ENCODE peak calls at places on chromosomes 5 and 9, in eight cellular contexts. W is neural progenitor cell, M is uterus, N is NT2/D1, L is left ventricle myocardium inferior, X is dorsolateral prefrontal cortex, U is heart right ventricle, S is Peyer's patch. E is an unnamed sample. For H3K27me3, the result is how much of the 10 kb centered on the place peaks cover.

GRCh38 chr5:61732376-61732775 is 400.3 kb downstream of the ZSWIM6 start:
- DNase-seq in S (no peak), N (no peak), L (no peak), M (no peak), U (no peak), W (peak), X (peak), E (no peak)

GRCh38 chr5:133244242-133244641 is 192.4 kb downstream of the HSPA4 start:
- DNase-seq in U (no peak), S (no peak), W (no peak), N (no peak), L (no peak), M (no peak), X (no peak), E (no peak)

GRCh38 chr5:91018712-91019371 is 364.3 kb downstream of the ARRDC3 start:
- DNase-seq in L (no peak), M (no peak), W (no peak), X (no peak), N (no peak), U (no peak), S (no peak), E (no peak)

GRCh38 chr9:81073821-81074220 is 615.5 kb downstream of the TLE1 start:
- DNase-seq in L (no peak), X (no peak), S (no peak), W (no peak), M (no peak), U (no peak), N (no peak), E (no peak)

GRCh38 chr9:79976501-79977444 is 405.0 kb downstream of the TLE4 start:
- DNase-seq in X (no peak), L (no peak), M (no peak), W (peak), S (no peak), U (no peak), N (no peak), E (no peak)

GRCh38 chr5:145834917-145835838 is at the start of gene PRELID2:
- DNase-seq in S (peak), L (peak), N (peak), M (peak), X (peak), W (peak), U (peak), E (peak)

GRCh38 chr9:114834386-114834785 is 28.5 kb upstream of the TNFSF15 start:
- DNase-seq in W (no peak), M (no peak), X (no peak), N (no peak), U (no peak), L (no peak), S (no peak), E (no peak)

GRCh38 chr5:23412515-23412914 is 94.9 kb upstream of the PRDM9 start:
- DNase-seq in M (no peak), L (no peak), S (no peak), U (no peak), X (no peak), N (no peak), W (no peak), E (no peak)

GRCh38 chr5:54296386-54296785 is 14.0 kb downstream of the ARL15 start:
- DNase-seq in S (no peak), L (no peak), M (no peak), X (no peak), N (no peak), U (no peak), W (no peak), E (no peak)

GRCh38 chr5:23450187-23450586 is 57.2 kb upstream of the PRDM9 start:
- DNase-seq in X (no peak), N (no peak), M (no peak), W (no peak), U (no peak), L (no peak), S (no peak), E (no peak)

GRCh38 chr5:108315829-108316228 is 66.1 kb downstream of the FBXL17 start:
- DNase-seq in M (no peak), N (no peak), L (no peak), W (no peak), X (no peak), U (no peak), S (no peak), E (no peak)

GRCh38 chr9:130197386-130197785 is 25.2 kb downstream of the NCS1 start:
- DNase-seq in N (no peak), L (no peak), X (no peak), W (no peak), M (no peak), U (no peak), S (no peak), E (peak)

GRCh38 chr5:117135851-117136250 is 561.2 kb upstream of the SEMA6A start:
- DNase-seq in X (no peak), S (no peak), M (no peak), N (no peak), U (no peak), L (no peak), W (no peak), E (no peak)

GRCh38 chr9:6894135-6894534 is 136.4 kb downstream of the KDM4C start:
- DNase-seq in W (no peak), N (no peak), X (no peak), M (no peak), U (no peak), S (no peak), L (no peak), E (no peak)

GRCh38 chr9:87148391-87149237 is 201.3 kb upstream of the GAS1 start:
- DNase-seq in W (peak), U (peak), M (peak), S (peak), N (peak), L (peak), X (peak), E (peak)

GRCh38 chr9:77833686-77834429 is 185.7 kb upstream of the GNA14 start:
- DNase-seq in S (no peak), N (no peak), X (no peak), W (no peak), M (no peak), L (no peak), U (no peak), E (no peak)

GRCh38 chr5:148976569-148977321 is 86.1 kb downstream of the SH3TC2 start:
- DNase-seq in N (peak), X (no peak), S (no peak), U (no peak), M (no peak), L (no peak), W (peak), E (no peak)

GRCh38 chr5:176739461-176740051 is 70.8 kb upstream of the UNC5A start:
- DNase-seq in N (no peak), X (peak), U (no peak), L (no peak), S (no peak), M (no peak), W (no peak), E (no peak)

GRCh38 chr9:106755727-106756126 is 107.2 kb upstream of the ZNF462 start:
- DNase-seq in S (no peak), N (no peak), X (no peak), M (no peak), L (no peak), U (no peak), W (no peak), E (no peak)

GRCh38 chr9:113626735-113627495 is 163.4 kb downstream of the RGS3 start:
- DNase-seq in M (peak), X (no peak), N (no peak), U (peak), S (peak), L (peak), W (no peak), E (no peak)

GRCh38 chr5:168527756-168528295 is 1.3 kb upstream of the FBLL1 start:
- DNase-seq in W (no peak), X (no peak), S (peak), L (no peak), N (no peak), U (no peak), M (no peak), E (no peak)

GRCh38 chr9:30078195-30078594 is 2306.2 kb upstream of the ACO1 start:
- DNase-seq in X (no peak), L (no peak), N (no peak), S (no peak), W (no peak), U (no peak), M (no peak), E (no peak)

GRCh38 chr9:32954642-32955041 is 46.8 kb downstream of the APTX start:
- DNase-seq in U (no peak), M (no peak), X (no peak), L (no peak), W (no peak), S (no peak), N (no peak), E (peak)

GRCh38 chr9:80691229-80691628 is 998.1 kb downstream of the TLE1 start:
- DNase-seq in S (no peak), L (no peak), X (no peak), W (no peak), U (no peak), N (peak), M (no peak), E (no peak)

GRCh38 chr5:88688242-88688959 is 194.6 kb downstream of the MEF2C start:
- DNase-seq in U (no peak), X (no peak), S (no peak), L (no peak), W (no peak), M (no peak), N (no peak), E (no peak)

GRCh38 chr5:88690619-88691560 is 192.1 kb downstream of the MEF2C start:
- DNase-seq in N (no peak), M (peak), S (peak), U (peak), X (peak), W (peak), L (peak), E (peak)

GRCh38 chr5:88688981-88689661 is 193.9 kb downstream of the MEF2C start:
- DNase-seq in U (no peak), W (no peak), S (no peak), X (no peak), M (no peak), L (no peak), N (no peak), E (no peak)

GRCh38 chr5:88691945-88692868 is 190.8 kb downstream of the MEF2C start:
- DNase-seq in M (no peak), S (peak), W (peak), X (peak), N (no peak), L (no peak), U (no peak), E (no peak)

GRCh38 chr5:88689662-88690351 is 193.2 kb downstream of the MEF2C start:
- DNase-seq in X (peak), N (no peak), S (no peak), M (no peak), L (no peak), U (no peak), W (peak), E (no peak)
- H3K27me3 ChIP-seq in X (under half), N (half or more), S (half or more), M (under half), L (half or more), U (half or more), W (half or more), E (half or more)

GRCh38 chr5:139273322-139273571 is 20.3 kb upstream of the MATR3 start:
- DNase-seq in U (no peak), W (peak), M (no peak), L (no peak), S (no peak), X (no peak), N (no peak), E (no peak)

GRCh38 chr5:139277171-139277570 is 16.4 kb upstream of the MATR3 start:
- DNase-seq in U (no peak), W (peak), N (no peak), S (no peak), X (no peak), L (no peak), M (no peak), E (no peak)

GRCh38 chr5:139276426-139276825 is 17.1 kb upstream of the MATR3 start:
- DNase-seq in N (no peak), X (no peak), L (no peak), M (no peak), S (no peak), W (no peak), U (no peak), E (no peak)

GRCh38 chr5:139273572-139274264 is 19.8 kb upstream of the MATR3 start:
- DNase-seq in M (peak), W (peak), L (peak), X (peak), U (peak), S (peak), N (peak), E (peak)

DNA sequence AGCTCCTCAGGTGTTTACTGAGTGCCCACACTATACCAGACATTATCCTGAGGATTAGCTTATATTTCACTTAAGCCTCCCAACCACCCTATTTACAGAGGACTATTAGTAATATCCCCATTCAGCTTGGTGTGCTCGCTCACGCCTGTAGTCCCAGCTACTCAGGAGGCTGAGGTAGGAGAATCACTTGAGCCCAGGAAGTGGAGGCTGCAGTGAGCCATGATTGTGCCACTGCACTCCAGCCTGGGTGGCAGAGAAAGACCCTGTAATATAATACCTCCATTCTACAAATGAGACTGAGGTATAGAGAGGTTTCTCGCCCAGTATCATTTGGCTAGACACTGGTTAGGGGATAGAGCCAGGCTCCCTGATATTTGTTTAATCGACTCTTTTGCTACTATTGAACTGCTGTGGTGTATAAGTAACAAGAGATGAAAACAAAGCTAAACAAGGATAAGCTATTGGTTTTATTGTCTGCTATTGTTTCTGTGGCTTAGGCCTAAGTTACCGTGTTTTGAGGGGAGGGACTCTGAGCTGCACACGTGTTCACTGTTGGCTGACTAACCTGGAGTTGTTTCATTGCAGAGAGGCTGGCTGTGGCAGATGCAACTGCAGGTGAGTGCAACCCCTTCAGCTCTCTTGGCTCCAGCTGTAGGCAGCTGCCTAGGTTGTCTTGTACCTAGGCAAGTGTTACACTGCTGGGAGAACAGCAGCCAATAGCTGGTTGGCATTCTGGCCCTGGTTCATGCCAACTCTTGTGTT is 17.8 kb upstream of the MATR3 start:
- DNase-seq in U (no peak), N (no peak), M (no peak), L (no peak), S (no peak), W (peak), X (no peak), E (no peak)
- H3K4me3 ChIP-seq in U (no peak), N (peak), M (no peak), L (peak), S (no peak), W (peak), X (no peak), E (no peak)

GRCh38 chr5:172426086-172426485 is 28.2 kb downstream of the SH3PXD2B start:
- DNase-seq in M (no peak), L (no peak), X (no peak), N (no peak), U (no peak), S (no peak), W (no peak), E (no peak)
- H3K27me3 ChIP-seq in M (under half), L (under half), X (under half), N (under half), U (under half), S (under half), W (under half), E (under half)

GRCh38 chr9:36912620-36913019 is 121.4 kb downstream of the PAX5 start:
- DNase-seq in U (no peak), X (no peak), S (no peak), M (no peak), N (no peak), W (no peak), L (no peak), E (no peak)

GRCh38 chr9:36913393-36914211 is 120.5 kb downstream of the PAX5 start:
- DNase-seq in X (no peak), N (no peak), U (no peak), L (no peak), S (no peak), M (no peak), W (no peak), E (no peak)

GRCh38 chr9:36911601-36912412 is 122.3 kb downstream of the PAX5 start:
- DNase-seq in L (no peak), U (no peak), X (no peak), N (no peak), W (no peak), S (no peak), M (no peak), E (no peak)

GRCh38 chr9:36911037-36911436 is 123.0 kb downstream of the PAX5 start:
- DNase-seq in W (no peak), N (no peak), X (no peak), U (no peak), M (no peak), S (no peak), L (no peak), E (no peak)

GRCh38 chr9:36914212-36914577 is 119.9 kb downstream of the PAX5 start:
- DNase-seq in M (no peak), L (no peak), N (no peak), X (no peak), S (no peak), U (no peak), W (no peak), E (no peak)
- H3K4me3 ChIP-seq in M (no peak), L (no peak), N (no peak), X (no peak), S (no peak), U (no peak), W (no peak), E (no peak)

GRCh38 chr9:1050125-1050895 is at the start of gene DMRT2:
- DNase-seq in U (peak), W (no peak), M (peak), S (peak), N (no peak), X (peak), L (peak), E (peak)
- H3K27me3 ChIP-seq in U (half or more), W (under half), M (under half), S (half or more), N (under half), X (half or more), L (half or more), E (under half)

GRCh38 chr9:90432951-90433350 is 209.7 kb downstream of the DIRAS2 start:
- DNase-seq in X (no peak), L (no peak), N (no peak), M (no peak), S (no peak), W (no peak), U (no peak), E (no peak)
- H3K4me3 ChIP-seq in X (no peak), L (no peak), N (peak), M (no peak), S (no peak), W (peak), U (no peak), E (no peak)

E was measured in pancreas.